ENCODE peak calls at places on chromosomes 16 and 17, in five cellular contexts. B is HepG2, G is HCT116, O is GM12878, Z is H1. U is an unnamed sample.

GRCh38 chr16:77424841-77425604 is 9.8 kb downstream of the ADAMTS18 start:
- DNase-seq in O (no peak), Z (no peak), B (peak), G (no peak), U (no peak)

GRCh38 chr16:59478806-59479205 is 744.7 kb upstream of the GOT2 start:
- DNase-seq in B (no peak), Z (no peak), G (no peak), O (no peak), U (no peak)

GRCh38 chr17:5203908-5204294 is 12.2 kb upstream of the ZNF594 start:
- DNase-seq in O (no peak), Z (no peak), G (no peak), B (no peak), U (peak)

GRCh38 chr17:40362696-40363479 is 1.6 kb downstream of the GJD3 start:
- DNase-seq in Z (peak), O (no peak), G (peak), B (peak), U (peak)

GRCh38 chr16:4694664-4695451 is 1.5 kb downstream of the NUDT16L1 start:
- DNase-seq in G (no peak), O (no peak), Z (no peak), B (no peak), U (no peak)

GRCh38 chr17:41917957-41918391 is 777 bp downstream of the ACLY start:
- DNase-seq in O (no peak), Z (peak), G (no peak), B (no peak), U (no peak)

GRCh38 chr17:42706732-42707131 is 24.4 kb downstream of the CNTNAP1 start:
- DNase-seq in O (peak), G (no peak), Z (no peak), B (no peak), U (peak)

GRCh38 chr16:14529010-14529669 is 100.9 kb downstream of the PARN start:
- DNase-seq in Z (peak), O (peak), G (peak), B (peak), U (peak)

GRCh38 chr16:68473358-68474064 is 25.2 kb upstream of the SMPD3 start:
- DNase-seq in Z (no peak), O (peak), B (no peak), G (no peak), U (no peak)

GRCh38 chr17:40224707-40225092 is 5.6 kb downstream of the WIPF2 start:
- DNase-seq in O (no peak), Z (no peak), G (no peak), B (no peak), U (no peak)

GRCh38 chr16:72927199-72928088 is 120.5 kb downstream of the ZFHX3 start:
- DNase-seq in Z (no peak), G (no peak), B (peak), O (no peak), U (peak)

GRCh38 chr16:1325261-1325660 is 8.2 kb upstream of the BAIAP3 start:
- DNase-seq in B (no peak), Z (no peak), O (no peak), G (no peak), U (no peak)

GRCh38 chr17:47697948-47698711 is 4.2 kb downstream of the TBKBP1 start:
- DNase-seq in G (no peak), Z (no peak), B (no peak), O (no peak), U (no peak)

GRCh38 chr17:81238815-81239713 is at the start of the genes NDUFAF8 and TEPSIN:
- DNase-seq in G (peak), Z (peak), O (peak), B (peak), U (peak)

GRCh38 chr16:29926675-29927522 is 873 bp upstream of the KCTD13 start:
- DNase-seq in Z (peak), B (peak), G (no peak), O (no peak), U (peak)

GRCh38 chr17:77498875-77499698 is 358.3 kb downstream of the SEC14L1 start:
- DNase-seq in G (no peak), B (no peak), O (no peak), Z (no peak), U (no peak)

GRCh38 chr17:78132086-78132676 is 1.6 kb downstream of the TMC8 start:
- DNase-seq in G (no peak), Z (peak), O (no peak), B (no peak), U (peak)

GRCh38 chr16:29848420-29849297 is 14.4 kb downstream of the CDIPT start:
- DNase-seq in B (peak), Z (peak), O (no peak), G (peak), U (peak)

GRCh38 chr17:36937001-36937960 is at the start of gene LHX1:
- DNase-seq in Z (peak), B (no peak), O (no peak), G (no peak), U (no peak)

GRCh38 chr17:44065668-44066203 is 735 bp downstream of the LSM12 start:
- DNase-seq in B (no peak), G (no peak), Z (no peak), O (no peak), U (no peak)

GRCh38 chr16:68756250-68757051 is 19.4 kb downstream of the CDH1 start:
- DNase-seq in B (no peak), O (peak), G (peak), Z (no peak), U (peak)

GRCh38 chr16:69166221-69166833 is 20.6 kb upstream of the SNTB2 start:
- DNase-seq in O (no peak), B (no peak), G (no peak), Z (no peak), U (no peak)

GRCh38 chr17:49748791-49749190 is 15.1 kb downstream of the FAM117A start:
- DNase-seq in O (peak), G (no peak), B (no peak), Z (no peak), U (no peak)

GRCh38 chr17:6429266-6429665 is 5.7 kb downstream of the AIPL1 start:
- DNase-seq in G (no peak), O (no peak), B (no peak), Z (no peak), U (no peak)

GRCh38 chr17:40442392-40443195 is 656 bp upstream of the IGFBP4 start:
- DNase-seq in G (no peak), Z (no peak), B (no peak), O (no peak), U (peak)

GRCh38 chr16:28264656-28265055 is 27.7 kb upstream of the SBK1 start:
- DNase-seq in G (no peak), B (no peak), O (no peak), Z (no peak), U (no peak)

GRCh38 chr17:49338883-49339282 is 23.2 kb downstream of the ZNF652 start:
- DNase-seq in B (no peak), G (no peak), O (no peak), Z (no peak), U (no peak)

GRCh38 chr16:11224096-11224893 is 31.7 kb downstream of the SOCS1 start:
- DNase-seq in B (peak), Z (no peak), O (peak), G (no peak), U (no peak)

DNA sequence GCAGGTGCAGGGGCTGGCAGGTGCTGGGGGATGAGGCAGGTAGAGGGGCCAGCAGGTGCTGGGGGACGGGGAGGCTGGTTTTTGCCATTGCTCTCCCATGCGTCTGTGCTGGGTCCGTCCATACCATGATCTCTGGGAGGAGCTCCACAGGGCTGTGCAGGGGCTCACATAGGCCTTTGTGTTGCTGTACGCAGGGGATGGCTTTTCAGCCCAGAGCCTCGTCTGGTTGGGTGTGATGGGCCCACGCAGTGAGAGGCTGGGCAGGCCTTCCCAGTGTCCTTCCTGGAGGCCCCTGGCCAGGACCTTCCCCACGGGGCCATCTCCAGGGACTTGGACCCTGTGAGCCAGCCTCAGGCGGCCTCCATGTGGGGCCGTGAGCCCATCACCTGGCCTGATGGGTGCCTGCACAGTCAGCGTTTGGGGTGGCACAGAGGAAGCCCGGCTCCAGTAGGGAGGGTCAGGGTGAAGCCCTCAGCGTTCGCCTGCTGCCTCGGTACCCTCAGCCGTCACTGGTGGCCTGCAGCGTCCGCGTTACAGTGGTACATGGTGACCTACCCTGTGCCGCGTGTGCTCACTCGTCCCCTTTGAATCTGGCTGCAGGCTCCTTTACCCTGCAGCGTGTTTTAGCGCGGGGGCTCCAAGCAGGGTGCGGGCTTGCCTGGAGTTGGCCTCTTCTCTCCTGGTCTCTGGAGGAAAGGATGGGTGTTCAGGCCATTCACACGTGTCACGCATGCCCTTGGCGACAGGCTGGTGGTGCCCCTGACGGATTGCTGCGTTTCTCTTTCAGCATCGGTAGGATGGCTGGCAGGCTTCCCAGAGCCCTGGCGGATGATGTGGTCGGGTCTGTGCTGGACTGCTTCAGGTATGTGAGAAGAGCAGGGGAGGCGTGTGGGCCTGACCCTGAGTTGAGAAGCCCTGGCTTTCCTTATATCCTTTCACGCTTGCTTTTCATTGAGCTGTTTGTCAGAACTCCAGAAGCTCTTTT is 30.6 kb downstream of the ZNF750 start:
- DNase-seq in B (no peak), Z (no peak), O (no peak), G (no peak), U (no peak)
- TF ChIP-seq JUND in B (no peak), Z (no peak), O (no peak), G (no peak), U (no peak)

GRCh38 chr17:57911834-57912673 is 43.2 kb downstream of the CUEDC1 start:
- DNase-seq in B (peak), Z (no peak), G (peak), O (no peak), U (peak)
- TF ChIP-seq JUND in B (no peak), Z (no peak), G (no peak), O (no peak), U (no peak)

GRCh38 chr16:85986931-85987749 is 88.2 kb downstream of the IRF8 start:
- DNase-seq in O (no peak), B (peak), G (no peak), Z (peak), U (peak)
- TF ChIP-seq JUND in O (no peak), B (no peak), G (no peak), Z (no peak), U (no peak)

GRCh38 chr17:45147581-45148182 is 593 bp upstream of the HEXIM1 start:
- DNase-seq in B (peak), G (peak), Z (peak), O (peak), U (peak)
- TF ChIP-seq JUND in B (no peak), G (peak), Z (peak), O (peak), U (peak)

U was measured in T47D.